ENCODE peak calls at places on chromosomes 5 and 9, in seven cellular contexts. U is body of pancreas; T is ovary; P is left lung; V is iPS DF 6.9; E is CD8-positive, alpha-beta T cell; C is CD4-positive, alpha-beta memory T cell. X is an unnamed sample.

GRCh38 chr9:5695860-5696259 is 67.0 kb downstream of the RIC1 start:
- DNase-seq in U (no peak), T (no peak), P (no peak), V (no peak), E (no peak), C (no peak), X (no peak)

GRCh38 chr9:131697908-131698714 is 41.8 kb downstream of the RAPGEF1 start:
- DNase-seq in U (no peak), T (no peak), P (no peak), V (no peak), E (no peak), C (no peak), X (no peak)

GRCh38 chr5:132777209-132778069 is at the start of gene SEPTIN8:
- DNase-seq in U (peak; percentile 64), T (peak; percentile 63), P (peak; percentile 48), V (no peak), E (peak; percentile 60), C (no peak), X (peak; percentile 48)

GRCh38 chr5:145887976-145888574 is 15.3 kb upstream of the GRXCR2 start:
- DNase-seq in U (peak; percentile 74), T (no peak), P (no peak), V (peak; percentile 41), E (no peak), C (no peak), X (peak; percentile 66)

GRCh38 chr5:107985144-107985543 is 314.4 kb upstream of the EFNA5 start:
- DNase-seq in U (peak; percentile 70), T (no peak), P (peak; percentile 33), V (no peak), E (no peak), C (no peak), X (no peak)

GRCh38 chr9:87818308-87818707 is 64.4 kb upstream of the SPATA31E1 start:
- DNase-seq in U (no peak), T (no peak), P (no peak), V (no peak), E (no peak), C (no peak), X (no peak)

GRCh38 chr5:81639556-81639955 is 111.3 kb downstream of the SSBP2 start:
- DNase-seq in U (no peak), T (no peak), P (no peak), V (no peak), E (no peak), C (no peak), X (no peak)

GRCh38 chr5:140631831-140632365 is 1.1 kb downstream of the CD14 start:
- DNase-seq in U (peak; percentile 64), T (no peak), P (no peak), V (no peak), E (no peak), C (peak; percentile 52), X (no peak)

GRCh38 chr9:133964463-133964862 is 27.7 kb downstream of the VAV2 start:
- DNase-seq in U (no peak), T (no peak), P (no peak), V (no peak), E (no peak), C (no peak), X (no peak)

GRCh38 chr9:96006961-96007360 is 131.5 kb downstream of the ERCC6L2 start:
- DNase-seq in U (no peak), T (no peak), P (no peak), V (no peak), E (no peak), C (no peak), X (no peak)

GRCh38 chr9:93807166-93808013 is 147.8 kb downstream of the BARX1 start:
- DNase-seq in U (no peak), T (no peak), P (no peak), V (no peak), E (peak; percentile 36), C (no peak), X (no peak)

GRCh38 chr9:87087197-87087596 is 139.9 kb upstream of the GAS1 start:
- DNase-seq in U (no peak), T (no peak), P (no peak), V (no peak), E (no peak), C (no peak), X (no peak)

GRCh38 chr5:43190755-43191603 is 1.0 kb upstream of the NIM1K start:
- DNase-seq in U (no peak), T (no peak), P (no peak), V (no peak), E (no peak), C (no peak), X (peak; percentile 56)

GRCh38 chr5:72531496-72532190 is 24.4 kb upstream of the ZNF366 start:
- DNase-seq in U (no peak), T (no peak), P (no peak), V (no peak), E (no peak), C (no peak), X (no peak)

GRCh38 chr5:59276886-59277514 is 616.5 kb downstream of the PDE4D start:
- DNase-seq in U (no peak), T (no peak), P (no peak), V (no peak), E (no peak), C (no peak), X (no peak)

GRCh38 chr5:59276277-59276647 is 617.3 kb downstream of the PDE4D start:
- DNase-seq in U (no peak), T (no peak), P (no peak), V (no peak), E (no peak), C (no peak), X (no peak)

GRCh38 chr5:59275170-59275536 is 618.4 kb downstream of the PDE4D start:
- DNase-seq in U (no peak), T (no peak), P (no peak), V (no peak), E (no peak), C (no peak), X (no peak)

GRCh38 chr5:59274130-59274529 is 619.4 kb downstream of the PDE4D start:
- DNase-seq in U (no peak), T (no peak), P (no peak), V (no peak), E (no peak), C (no peak), X (no peak)

DNA sequence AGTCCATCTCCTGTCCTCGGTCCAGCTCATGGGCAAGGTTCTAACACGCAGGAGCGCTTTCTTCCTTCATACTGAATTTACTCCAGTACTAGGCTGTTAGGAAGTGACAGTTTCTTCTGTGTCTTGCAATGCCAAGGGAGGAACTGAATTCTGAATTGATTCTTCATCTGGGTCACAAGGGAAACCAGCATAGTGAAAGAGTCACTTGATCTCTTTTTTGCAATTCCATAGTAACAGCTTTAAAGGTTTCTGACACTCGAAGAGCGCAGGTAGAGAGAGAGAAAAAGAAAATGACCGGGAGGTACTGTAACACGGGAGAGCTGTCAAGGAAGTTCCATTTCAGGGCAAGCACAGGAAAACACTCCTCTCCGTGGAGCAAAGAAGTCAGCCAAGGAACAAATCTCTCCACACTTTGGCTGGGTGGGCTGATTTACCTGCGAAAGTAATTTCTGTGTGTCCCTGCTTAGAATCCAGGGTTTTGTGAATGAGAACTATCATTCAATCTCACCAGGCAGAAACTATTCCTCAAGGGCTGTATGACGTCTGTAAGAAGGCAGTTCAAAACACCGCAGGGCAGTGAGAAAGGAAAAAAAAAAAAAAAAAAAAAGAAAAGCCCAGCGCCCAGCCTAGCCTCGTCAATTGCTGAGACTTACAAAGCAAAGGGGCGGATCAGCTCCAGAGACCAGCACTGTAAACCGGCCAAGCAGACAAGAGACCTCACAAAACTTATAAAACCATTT is 617.8 kb downstream of the PDE4D start:
- DNase-seq in U (peak; percentile 69), T (no peak), P (peak; percentile 49), V (no peak), E (no peak), C (no peak), X (no peak)
- H3K27ac ChIP-seq in U (peak overlapping the region; percentile 95), T (no peak overlapping the region), P (peak overlapping the region; percentile 91), V (no peak overlapping the region), E (no peak overlapping the region), C (no peak overlapping the region), X (no peak overlapping the region)

GRCh38 chr9:137016436-137016835 is 11.6 kb downstream of the ABCA2 start:
- DNase-seq in U (no peak), T (no peak), P (no peak), V (no peak), E (no peak), C (no peak), X (no peak)

GRCh38 chr9:137015976-137016375 is 12.1 kb downstream of the ABCA2 start:
- DNase-seq in U (no peak), T (no peak), P (no peak), V (no peak), E (no peak), C (no peak), X (no peak)

GRCh38 chr9:137017071-137017470 is 11.0 kb downstream of the ABCA2 start:
- DNase-seq in U (no peak), T (no peak), P (no peak), V (no peak), E (no peak), C (no peak), X (no peak)

GRCh38 chr9:137018761-137019559 is 9.1 kb downstream of the ABCA2 start:
- DNase-seq in U (no peak), T (no peak), P (no peak), V (no peak), E (no peak), C (no peak), X (no peak)

DNA sequence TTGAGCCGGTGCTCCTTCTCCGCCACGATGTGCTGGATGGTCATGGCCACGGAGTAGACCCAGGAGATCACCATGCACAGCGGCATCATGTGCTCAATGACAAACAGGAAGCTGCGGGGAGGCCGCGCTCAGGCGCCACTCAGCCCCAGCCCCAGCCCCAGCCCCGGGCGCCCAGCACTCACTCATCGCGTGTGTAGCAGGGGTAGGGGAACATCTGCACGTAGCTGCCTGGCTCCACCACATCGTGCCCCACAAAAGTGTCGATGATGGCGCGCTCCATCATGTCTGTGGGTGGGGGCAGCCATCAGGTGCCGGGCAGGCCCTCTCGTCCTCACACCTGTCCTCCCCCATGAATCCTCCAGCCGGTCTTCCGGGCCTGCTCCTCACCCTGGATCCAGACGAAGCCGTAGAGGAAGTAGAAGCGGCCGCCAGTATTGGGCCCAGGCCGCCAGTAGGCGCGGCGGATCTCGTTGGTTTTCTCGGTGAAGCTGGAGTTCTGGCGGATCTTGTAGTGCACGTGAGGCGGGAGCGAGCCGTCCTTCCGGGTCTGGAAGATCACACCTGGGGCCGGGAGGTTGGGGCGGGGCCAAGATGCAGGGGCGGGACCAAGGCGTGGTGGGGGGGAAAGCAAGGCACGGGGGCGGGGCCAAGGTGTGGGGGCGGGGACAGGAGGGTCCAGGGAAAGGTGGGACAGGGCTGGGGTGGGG is 10.1 kb downstream of the ABCA2 start:
- DNase-seq in U (no peak), T (no peak), P (no peak), V (no peak), E (no peak), C (no peak), X (no peak)
- H3K9me3 ChIP-seq in U (no peaks in the 10 kb centered on the region), T (no peaks in the 10 kb centered on the region), P (no peaks in the 10 kb centered on the region), V (no peaks in the 10 kb centered on the region), E (no peaks in the 10 kb centered on the region), C (no peaks in the 10 kb centered on the region), X (no peaks in the 10 kb centered on the region)

DNA sequence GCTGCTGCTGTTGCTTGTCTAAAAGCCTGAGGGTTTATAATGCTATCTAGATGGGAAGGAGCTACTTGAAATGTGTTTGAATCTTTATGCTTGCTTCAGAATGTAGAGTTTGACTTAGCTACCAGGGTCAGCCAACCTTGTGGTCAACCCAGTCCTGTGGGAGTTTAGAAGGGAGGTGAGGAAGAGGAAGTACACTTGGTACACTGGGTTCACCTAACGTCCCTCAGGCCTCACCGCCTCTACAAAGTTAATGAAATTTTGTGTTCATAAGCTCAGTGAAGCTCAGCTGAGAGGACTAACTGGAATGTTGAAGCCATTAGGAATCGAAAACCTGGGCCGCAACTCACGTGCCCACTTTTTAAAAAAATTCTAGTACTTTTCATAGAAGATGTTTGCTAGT is 10.7 kb downstream of the IQGAP2 start:
- DNase-seq in U (no peak), T (no peak), P (no peak), V (no peak), E (no peak), C (no peak), X (no peak)
- H3K27ac ChIP-seq in U (no peak overlapping the region), T (no peak overlapping the region), P (no peak overlapping the region), V (no peak overlapping the region), E (no peak overlapping the region), C (no peak overlapping the region), X (no peak overlapping the region)

GRCh38 chr5:32428426-32428825 is 16.1 kb downstream of the ZFR start:
- DNase-seq in U (no peak), T (no peak), P (no peak), V (no peak), E (no peak), C (no peak), X (no peak)
- H3K9me3 ChIP-seq in U (no peaks in the 10 kb centered on the region), T (no peaks in the 10 kb centered on the region), P (peaks cover 10% of the 10 kb centered on the region), V (no peaks in the 10 kb centered on the region), E (no peaks in the 10 kb centered on the region), C (no peaks in the 10 kb centered on the region), X (peaks cover 8% of the 10 kb centered on the region)

X was measured in Karpas-422.